ENCODE peak calls at places on chromosomes 11 and 22, in six cellular contexts. U, C, K, L, J and Y are unnamed samples.

GRCh38 chr11:12724301-12725046 is 50.3 kb downstream of the TEAD1 start:
- DNase-seq in U (peak; percentile 73), C (peak; percentile 92), K (peak; percentile 95), L (peak; percentile 94), J (peak; percentile 41), Y (peak; percentile 73)

GRCh38 chr11:108019870-108020540 is 11.3 kb downstream of the CUL5 start:
- DNase-seq in U (no peak), C (no peak), K (peak; percentile 42), L (peak; percentile 13), J (no peak), Y (peak; percentile 46)

GRCh38 chr11:81070948-81071347 is 1630.1 kb upstream of the TENM4 start:
- DNase-seq in U (no peak), C (no peak), K (no peak), L (no peak), J (no peak), Y (no peak)

GRCh38 chr11:106999203-106999602 is 19.1 kb downstream of the GUCY1A2 start:
- DNase-seq in U (no peak), C (no peak), K (peak; percentile 60), L (no peak), J (no peak), Y (no peak)

GRCh38 chr22:32354360-32355351 is 3.0 kb upstream of the RFPL3 start:
- DNase-seq in U (no peak), C (peak; percentile 21), K (peak; percentile 47), L (peak; percentile 43), J (no peak), Y (peak; percentile 20)

GRCh38 chr22:25663654-25664053 is 78.3 kb upstream of the MYO18B start:
- DNase-seq in U (no peak), C (no peak), K (no peak), L (no peak), J (no peak), Y (no peak)

GRCh38 chr11:17544181-17544622 is at the start of gene USH1C:
- DNase-seq in U (peak; percentile 61), C (no peak), K (no peak), L (no peak), J (peak; percentile 32), Y (no peak)

GRCh38 chr11:125070699-125071254 is 7.7 kb downstream of the SLC37A2 start:
- DNase-seq in U (no peak), C (peak; percentile 85), K (peak; percentile 85), L (peak; percentile 31), J (peak; percentile 59), Y (peak; percentile 64)

GRCh38 chr11:77071671-77072605 is 5.2 kb downstream of the CAPN5 start:
- DNase-seq in U (no peak), C (no peak), K (peak; percentile 22), L (no peak), J (no peak), Y (peak; percentile 15)

GRCh38 chr11:87097582-87097981 is 59.8 kb downstream of the TMEM135 start:
- DNase-seq in U (peak; percentile 50), C (peak; percentile 22), K (peak; percentile 52), L (peak; percentile 18), J (no peak), Y (peak; percentile 15)

GRCh38 chr11:36380296-36381004 is 84.4 kb downstream of the PRR5L start:
- DNase-seq in U (no peak), C (no peak), K (no peak), L (no peak), J (no peak), Y (no peak)

DNA sequence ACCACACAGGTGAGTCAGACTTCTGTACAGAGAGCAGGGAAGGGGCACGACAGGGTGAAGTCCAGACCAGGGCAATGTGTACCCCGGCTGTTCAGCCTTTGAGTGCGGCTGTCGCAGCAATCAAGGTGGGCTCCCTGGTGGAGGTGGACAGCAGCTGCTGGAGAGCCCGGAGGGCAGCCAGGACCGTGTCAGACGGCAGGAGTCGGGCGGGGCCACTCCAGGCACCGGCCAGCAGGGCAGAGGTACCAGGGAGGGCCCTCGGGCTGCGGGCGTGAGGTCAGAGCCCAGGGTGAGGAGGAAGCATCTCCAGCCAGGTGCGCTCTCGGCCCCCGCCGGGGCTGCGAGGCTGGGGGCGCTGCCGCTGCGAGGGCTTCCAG is 802 bp upstream of the PIM3 start:
- DNase-seq in U (no peak), C (peak; percentile 76), K (peak; percentile 49), L (no peak), J (peak; percentile 59), Y (peak; percentile 18)
- TF ChIP-seq CTCF in U (no peak), C (no peak), K (no peak), L (no peak), J (no peak), Y (no peak)

GRCh38 chr22:43151251-43152000 is at the start of gene TSPO:
- DNase-seq in U (peak; percentile 46), C (peak; percentile 33), K (peak; percentile 58), L (peak; percentile 37), J (peak; percentile 89), Y (peak; percentile 62)
- H3K4me3 ChIP-seq in U (peak within 1 kb of the TSS; percentile 93), C (peak within 1 kb of the TSS; percentile 68), K (peak within 1 kb of the TSS; percentile 70), L (peak within 1 kb of the TSS; percentile 70), J (peak within 1 kb of the TSS; percentile 65), Y (peak within 1 kb of the TSS; percentile 83)

DNA sequence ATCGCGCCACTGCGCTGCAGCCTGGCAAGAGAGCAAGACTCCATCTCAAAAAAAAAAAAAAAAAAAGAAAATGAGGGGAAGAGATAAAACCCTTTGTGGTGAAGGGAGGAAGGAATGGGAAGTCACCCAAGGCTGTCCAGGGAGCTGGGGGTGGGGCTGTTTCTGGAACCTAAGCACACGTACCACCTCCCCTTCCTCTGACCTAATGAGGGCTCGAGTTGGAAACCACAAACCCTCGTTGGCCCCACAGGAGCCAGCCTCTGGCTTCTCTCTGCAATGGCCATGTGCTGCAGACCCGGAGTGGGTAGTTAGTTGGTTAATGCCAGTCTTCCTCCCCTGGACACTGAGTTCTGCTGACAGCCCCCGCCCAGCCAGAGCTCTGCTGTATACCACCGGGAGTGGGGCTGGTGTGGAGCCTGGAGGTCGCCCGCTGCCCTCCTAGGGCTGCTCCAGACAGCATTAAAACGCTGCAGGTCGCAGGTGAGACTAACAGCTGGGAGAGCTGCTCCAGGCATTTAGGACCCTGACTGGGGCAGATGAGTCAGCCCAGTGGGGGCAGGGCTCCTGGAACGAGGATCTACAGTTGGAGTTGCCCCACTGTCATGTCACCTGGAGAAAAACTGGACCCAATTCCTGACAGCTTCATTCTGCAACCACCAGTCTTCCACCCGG is at the start of gene LGALS12:
- DNase-seq in U (no peak), C (no peak), K (no peak), L (peak; percentile 20), J (no peak), Y (no peak)
- TF ChIP-seq CTCF in U (no peak), C (no peak), K (no peak), L (no peak), J (no peak), Y (no peak)

DNA sequence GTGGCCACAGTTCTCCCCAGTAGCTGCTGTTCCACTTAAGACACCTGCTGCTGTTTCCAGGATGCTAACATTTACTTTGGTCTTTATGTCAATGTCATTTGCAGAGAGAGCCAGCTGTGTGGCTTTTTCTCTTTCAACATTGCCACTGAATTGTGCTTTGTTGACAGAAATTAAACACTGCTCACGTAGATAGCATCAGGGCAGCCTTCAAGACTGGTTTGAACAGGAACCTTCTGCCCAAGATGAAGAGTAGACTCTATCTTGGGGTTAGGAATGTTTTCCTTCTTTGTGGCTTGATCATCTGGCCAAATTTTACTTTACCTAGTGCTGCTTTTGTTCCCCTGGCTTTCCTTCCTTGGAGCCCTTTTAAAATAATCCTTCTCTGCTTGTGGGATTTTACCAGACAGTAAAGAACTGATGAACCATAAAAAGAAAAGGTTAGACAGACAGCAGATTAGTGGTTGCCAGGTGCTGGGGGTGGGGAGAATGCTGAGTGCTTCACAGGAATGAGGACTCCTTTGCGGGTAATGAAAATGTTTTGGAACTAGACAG is 22.6 kb upstream of the XBP1 start:
- DNase-seq in U (no peak), C (no peak), K (no peak), L (no peak), J (no peak), Y (no peak)
- H3K4me3 ChIP-seq in U (no peak overlapping the region), C (no peak overlapping the region), K (no peak overlapping the region), L (no peak overlapping the region), J (no peak overlapping the region), Y (no peak overlapping the region)

GRCh38 chr22:22032099-22032905 is 49.7 kb upstream of the TOP3B start:
- DNase-seq in U (no peak), C (no peak), K (no peak), L (no peak), J (no peak), Y (no peak)

GRCh38 chr22:22031571-22031970 is 49.0 kb upstream of the TOP3B start:
- DNase-seq in U (no peak), C (no peak), K (no peak), L (no peak), J (no peak), Y (no peak)

GRCh38 chr22:22032906-22033802 is 50.6 kb upstream of the TOP3B start:
- DNase-seq in U (no peak), C (no peak), K (no peak), L (no peak), J (no peak), Y (no peak)

GRCh38 chr22:22031183-22031560 is 48.6 kb upstream of the TOP3B start:
- DNase-seq in U (no peak), C (no peak), K (no peak), L (no peak), J (no peak), Y (no peak)

DNA sequence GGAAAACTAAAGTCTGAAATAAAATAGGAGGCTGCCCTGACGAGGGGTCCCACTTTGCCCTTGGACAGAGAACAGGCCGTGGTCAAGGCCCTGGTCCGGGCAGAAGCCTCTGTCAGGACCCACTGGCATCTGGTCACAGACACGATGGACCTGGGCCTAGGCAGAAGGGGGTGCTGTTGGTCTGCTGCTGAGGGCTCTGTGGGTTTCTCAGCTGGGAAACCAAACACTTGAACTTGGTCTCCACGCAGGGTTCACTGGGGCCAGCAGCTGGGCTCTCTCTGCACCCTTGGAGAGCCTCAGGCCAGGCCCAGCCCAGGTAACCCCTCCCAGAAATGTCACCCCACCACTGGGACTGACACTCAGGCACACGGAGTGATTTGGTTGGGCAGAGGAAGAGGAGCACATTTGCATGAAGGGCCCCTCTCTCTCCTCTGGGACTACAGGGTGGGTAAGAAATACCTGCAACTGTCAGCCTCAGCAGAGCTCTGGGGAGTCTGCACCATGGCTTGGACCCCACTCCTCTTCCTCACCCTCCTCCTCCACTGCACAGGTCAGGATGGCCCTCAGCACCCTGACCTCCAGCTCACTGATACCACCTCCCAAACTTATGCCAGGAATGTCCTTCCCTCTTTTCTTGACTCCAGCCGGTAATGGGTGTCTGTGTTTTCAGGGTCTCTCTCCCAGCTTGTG is 48.1 kb upstream of the TOP3B start:
- DNase-seq in U (peak; percentile 2), C (no peak), K (peak; percentile 40), L (no peak), J (no peak), Y (no peak)
- TF ChIP-seq CTCF in U (no peak), C (peak; percentile 36), K (peak; percentile 57), L (peak; percentile 23), J (no peak), Y (no peak)

DNA sequence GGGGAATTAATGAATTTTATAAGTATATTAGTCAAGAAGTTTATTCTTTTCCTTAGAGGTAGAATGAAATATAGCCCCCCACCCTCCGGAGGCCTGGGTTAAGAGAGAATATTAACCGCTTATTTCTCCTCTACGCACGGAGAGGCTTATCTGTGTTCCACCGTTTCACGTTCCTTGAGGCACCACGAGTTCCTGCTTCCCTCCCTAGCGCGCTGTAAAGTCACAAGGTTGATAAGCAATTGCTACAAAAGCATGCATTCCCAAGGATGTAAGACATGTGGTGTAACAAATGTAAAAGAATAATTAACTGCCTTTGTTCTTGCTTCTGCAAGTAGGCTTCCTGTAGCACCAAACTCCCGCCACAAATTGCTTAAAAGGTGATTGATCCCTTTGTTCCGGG is 1.5 kb upstream of the ANKRD42 start:
- DNase-seq in U (no peak), C (no peak), K (no peak), L (no peak), J (no peak), Y (no peak)
- H3K4me3 ChIP-seq in U (peak overlapping the region; percentile 73), C (peak overlapping the region; percentile 65), K (no peak overlapping the region), L (no peak overlapping the region), J (peak overlapping the region; percentile 63), Y (peak overlapping the region; percentile 92)